ENCODE peak calls at places on chromosomes 6 and 20, in seven cellular contexts. P is CD8-positive, alpha-beta T cell; T is mesendoderm; S is sigmoid colon; W is psoas muscle; K is HCT116; E is ascending aorta. M is an unnamed sample.

GRCh38 chr20:8401491-8401890 is 269.4 kb downstream of the PLCB1 start:
- DNase-seq in W (no peak), K (no peak), S (no peak), P (no peak), T (peak; percentile 42), E (no peak), M (no peak)

GRCh38 chr6:33426590-33427563 is 7.0 kb downstream of the SYNGAP1 start:
- DNase-seq in S (no peak), W (no peak), E (no peak), P (peak; percentile 32), T (peak; percentile 48), K (no peak), M (no peak)

GRCh38 chr6:164417537-164417936 is 891.9 kb downstream of the C6orf118 start:
- DNase-seq in P (no peak), W (no peak), S (no peak), E (no peak), K (no peak), T (peak; percentile 23), M (no peak)

GRCh38 chr6:24788031-24788665 is 10.6 kb downstream of the ARMH2 start:
- DNase-seq in E (no peak), K (no peak), T (no peak), W (no peak), S (no peak), P (no peak), M (no peak)

GRCh38 chr6:3013486-3013885 is 13.8 kb downstream of the NQO2 start:
- DNase-seq in S (no peak), E (no peak), P (no peak), W (no peak), T (peak; percentile 46), K (no peak), M (no peak)

GRCh38 chr20:42936482-42936881 is 253.2 kb downstream of the PTPRT start:
- DNase-seq in S (no peak), W (no peak), T (peak; percentile 40), K (no peak), E (no peak), P (no peak), M (no peak)

GRCh38 chr6:149935246-149935645 is 6.6 kb upstream of the ULBP2 start:
- DNase-seq in W (no peak), K (no peak), T (no peak), E (no peak), P (no peak), S (no peak), M (no peak)

GRCh38 chr6:35016417-35017221 is 124.5 kb downstream of the TCP11 start:
- DNase-seq in P (no peak), T (no peak), E (no peak), W (peak; percentile 56), K (no peak), S (peak; percentile 85), M (no peak)

GRCh38 chr6:44667668-44668390 is 280.3 kb downstream of the CDC5L start:
- DNase-seq in T (peak; percentile 87), W (no peak), P (peak; percentile 23), K (peak; percentile 29), S (no peak), E (no peak), M (peak; percentile 81)

GRCh38 chr6:100892116-100892515 is 11.0 kb upstream of the ASCC3 start:
- DNase-seq in S (no peak), P (no peak), W (no peak), K (no peak), E (no peak), T (peak; percentile 78), M (no peak)

GRCh38 chr20:3483309-3483708 is 12.5 kb downstream of the ATRN start:
- DNase-seq in T (peak; percentile 73), E (no peak), S (no peak), P (no peak), W (no peak), K (no peak), M (no peak)

GRCh38 chr6:156996265-156996664 is 219.1 kb downstream of the ARID1B start:
- DNase-seq in S (no peak), K (no peak), W (no peak), T (peak; percentile 59), P (no peak), E (no peak), M (no peak)

GRCh38 chr6:44825284-44825683 is 437.8 kb downstream of the CDC5L start:
- DNase-seq in K (no peak), T (no peak), S (no peak), E (no peak), P (no peak), W (no peak), M (no peak)

GRCh38 chr6:28587746-28588075 is 62.0 kb downstream of the GPX5 start:
- DNase-seq in K (no peak), W (no peak), S (no peak), P (no peak), T (no peak), E (no peak), M (no peak)

GRCh38 chr6:28585335-28585734 is 59.7 kb downstream of the GPX5 start:
- DNase-seq in W (no peak), K (no peak), E (no peak), T (no peak), S (no peak), P (no peak), M (no peak)

GRCh38 chr6:28586273-28586672 is 60.6 kb downstream of the GPX5 start:
- DNase-seq in T (peak; percentile 61), P (no peak), E (no peak), S (no peak), K (no peak), W (no peak), M (no peak)

GRCh38 chr6:28589234-28589951 is 63.7 kb downstream of the GPX5 start:
- DNase-seq in P (no peak), K (peak; percentile 96), S (no peak), T (peak; percentile 100), E (no peak), W (no peak), M (peak; percentile 96)

DNA sequence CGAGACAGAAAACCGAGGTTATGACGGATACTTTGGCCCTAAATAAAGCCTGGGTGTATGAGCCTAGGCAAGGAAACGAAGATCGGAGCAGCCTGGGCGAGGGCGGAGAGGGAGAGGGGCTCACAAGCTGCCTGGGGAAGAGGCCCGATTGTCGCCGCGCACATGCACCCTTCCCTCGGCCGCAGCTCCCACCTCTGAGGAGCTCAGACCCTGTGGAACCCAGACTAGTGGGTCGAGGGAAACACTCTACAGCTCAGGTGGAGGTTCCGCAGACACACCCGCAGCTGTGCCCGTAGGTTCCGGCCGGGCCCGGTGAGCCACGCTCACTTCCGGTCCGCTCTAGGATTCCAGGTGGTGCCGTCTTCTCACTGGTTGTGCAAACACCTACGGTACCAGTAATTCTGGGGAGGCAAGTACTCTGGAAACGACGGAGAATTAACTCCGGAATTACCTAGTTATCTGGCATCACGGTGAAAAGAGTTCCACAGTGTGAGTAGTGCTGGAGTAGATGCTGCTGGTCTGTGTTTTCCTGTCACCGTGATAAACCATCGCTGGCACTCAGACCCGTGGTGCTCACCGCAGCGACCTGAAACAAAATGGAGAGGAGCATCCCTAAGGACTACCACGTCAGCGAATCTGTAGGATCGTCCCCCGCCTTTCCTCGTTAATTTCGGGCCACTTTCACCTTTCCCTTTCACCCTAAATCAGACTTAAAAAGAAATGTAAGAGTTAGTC is 61.5 kb downstream of the GPX5 start:
- DNase-seq in P (peak; percentile 61), W (no peak), S (no peak), E (no peak), T (peak; percentile 92), K (no peak), M (no peak)
- H3K27ac ChIP-seq in P (no peak overlapping the region), W (no peak overlapping the region), S (no peak overlapping the region), E (no peak overlapping the region), T (peak overlapping the region; percentile 52), K (no peak overlapping the region), M (no peak overlapping the region)

DNA sequence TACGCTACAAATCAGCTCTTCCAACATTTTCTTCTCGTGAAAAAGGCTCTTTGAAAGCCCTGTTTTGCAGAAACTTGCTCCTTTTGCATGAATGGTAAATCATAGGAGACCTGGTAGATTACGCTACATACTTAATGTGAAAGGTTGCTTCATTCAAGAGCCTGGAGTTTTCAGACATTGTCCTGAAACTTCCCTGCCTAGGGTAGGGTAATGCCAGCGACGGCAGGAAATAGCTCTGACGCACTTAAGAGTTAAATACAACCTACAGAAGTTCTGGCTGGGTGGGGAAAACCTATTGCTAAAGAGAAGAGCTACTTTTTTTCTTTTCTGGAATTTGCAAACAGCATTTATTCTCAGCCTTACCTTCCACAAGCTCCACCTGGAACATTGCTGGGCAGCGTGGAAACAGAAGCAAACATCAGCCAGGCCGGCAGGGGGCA is 144.5 kb downstream of the LPA start:
- DNase-seq in T (no peak), W (no peak), K (peak; percentile 22), E (no peak), P (no peak), S (no peak), M (peak; percentile 60)
- H3K27ac ChIP-seq in T (no peak overlapping the region), W (peak overlapping the region; percentile 39), K (no peak overlapping the region), E (no peak overlapping the region), P (peak overlapping the region; percentile 67), S (peak overlapping the region; percentile 83), M (no peak overlapping the region)

GRCh38 chr6:82711105-82711829 is 347.6 kb downstream of the TPBG start:
- DNase-seq in E (no peak), S (no peak), P (no peak), W (no peak), T (no peak), K (no peak), M (no peak)
- H3K27ac ChIP-seq in E (no peak overlapping the region), S (no peak overlapping the region), P (no peak overlapping the region), W (no peak overlapping the region), T (no peak overlapping the region), K (no peak overlapping the region), M (no peak overlapping the region)

GRCh38 chr6:13764996-13765395 is 49.4 kb downstream of the MCUR1 start:
- DNase-seq in W (no peak), T (no peak), E (no peak), P (no peak), S (peak; percentile 36), K (no peak), M (no peak)
- H3K27ac ChIP-seq in W (no peak overlapping the region), T (no peak overlapping the region), E (no peak overlapping the region), P (no peak overlapping the region), S (no peak overlapping the region), K (no peak overlapping the region), M (no peak overlapping the region)

DNA sequence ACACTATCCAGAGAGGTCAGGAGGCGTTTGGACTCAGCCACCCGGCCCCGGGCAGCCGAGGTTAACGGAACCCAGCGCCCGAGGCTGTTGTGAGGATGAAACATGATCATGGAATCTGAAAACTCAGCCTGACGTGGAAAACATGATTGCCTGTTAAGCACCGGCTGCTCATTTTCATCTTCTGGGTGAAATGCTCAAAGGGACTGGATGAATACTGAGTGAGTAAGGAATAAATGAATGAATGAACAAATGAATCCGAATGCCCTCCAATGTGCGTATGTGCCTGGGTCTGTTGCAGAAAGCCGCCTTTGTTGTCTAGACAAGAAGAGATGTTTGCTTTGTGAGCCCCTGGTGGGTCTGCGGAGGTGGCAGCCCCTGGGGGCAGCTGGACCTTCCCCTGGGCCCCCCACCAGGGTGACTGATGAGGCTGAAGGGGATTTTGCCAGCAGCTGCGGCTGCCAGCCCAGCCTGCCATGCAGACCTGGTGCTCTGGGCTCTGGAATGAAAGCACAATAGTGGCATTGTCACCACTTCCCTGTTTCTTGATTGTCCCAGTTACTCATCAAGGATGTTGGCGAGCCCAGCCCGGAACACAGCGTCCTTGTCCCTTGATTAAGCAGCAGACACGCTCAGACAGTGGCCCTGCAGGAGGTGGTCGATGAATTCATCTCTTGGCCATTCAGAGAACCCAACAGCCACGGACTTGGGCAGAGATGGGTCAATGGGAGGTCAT is 211.1 kb downstream of the ANKRD60 start:
- DNase-seq in W (no peak), P (no peak), T (no peak), K (peak; percentile 89), S (peak; percentile 82), E (no peak), M (no peak)
- H3K27ac ChIP-seq in W (no peak overlapping the region), P (no peak overlapping the region), T (no peak overlapping the region), K (peak overlapping the region; percentile 33), S (peak overlapping the region; percentile 50), E (no peak overlapping the region), M (no peak overlapping the region)

GRCh38 chr6:72783667-72784066 is 161.8 kb downstream of the KCNQ5 start:
- DNase-seq in E (no peak), P (no peak), W (no peak), S (no peak), K (no peak), T (no peak), M (no peak)
- H3K27ac ChIP-seq in E (peak overlapping the region; percentile 38), P (no peak overlapping the region), W (peak overlapping the region; percentile 46), S (no peak overlapping the region), K (no peak overlapping the region), T (no peak overlapping the region), M (no peak overlapping the region)

M was measured in iPS DF 6.9.